ENCODE peak calls at places on chromosomes 12 and 14, in four cellular contexts. M, N, S and F are unnamed samples. For H3K4me1, the result is how much of the 10 kb centered on the place peaks cover.

GRCh38 chr12:31234955-31235867 is 90.7 kb downstream of the SINHCAF start:
- DNase-seq in S (peak), M (peak), N (peak), F (peak)

GRCh38 chr12:124916370-124917134 is 2.1 kb upstream of the UBC start:
- DNase-seq in M (peak), S (peak), N (peak), F (peak)

GRCh38 chr14:67187826-67188225 is 1.4 kb upstream of the GARIN2 start:
- DNase-seq in M (peak), N (no peak), S (peak), F (peak)

GRCh38 chr12:50325890-50326391 is 42.6 kb upstream of the LIMA1 start:
- DNase-seq in M (peak), S (no peak), N (no peak), F (no peak)

GRCh38 chr12:13573698-13574321 is 377.3 kb downstream of the EMP1 start:
- DNase-seq in M (peak), N (no peak), S (peak), F (no peak)

GRCh38 chr14:37587438-37587837 is 7.6 kb downstream of the FOXA1 start:
- DNase-seq in M (no peak), N (no peak), S (no peak), F (no peak)

GRCh38 chr14:26323781-26324363 is 274.0 kb downstream of the NOVA1 start:
- DNase-seq in M (no peak), S (no peak), N (no peak), F (no peak)

GRCh38 chr12:3333583-3333982 is 157.4 kb upstream of the PRMT8 start:
- DNase-seq in N (no peak), M (peak), S (no peak), F (no peak)

GRCh38 chr12:26338574-26339572 is 143.5 kb downstream of the SSPN start:
- DNase-seq in M (no peak), N (no peak), S (peak), F (no peak)

GRCh38 chr14:80940146-80940545 is 1.4 kb downstream of the CEP128 start:
- DNase-seq in M (no peak), N (no peak), S (no peak), F (no peak)

GRCh38 chr12:130932061-130932650 is 21.6 kb upstream of the ADGRD1 start:
- DNase-seq in M (no peak), S (no peak), N (no peak), F (no peak)
- H3K27ac ChIP-seq in M (no peak), S (no peak), N (no peak), F (no peak)

GRCh38 chr12:92036061-92036620 is 109.5 kb downstream of the BTG1 start:
- DNase-seq in S (no peak), M (no peak), N (no peak), F (no peak)

GRCh38 chr12:92038476-92038875 is 107.2 kb downstream of the BTG1 start:
- DNase-seq in N (no peak), M (no peak), S (no peak), F (no peak)

GRCh38 chr12:92041742-92042141 is 103.9 kb downstream of the BTG1 start:
- DNase-seq in M (no peak), N (no peak), S (peak), F (no peak)

GRCh38 chr12:92036771-92037453 is 108.7 kb downstream of the BTG1 start:
- DNase-seq in M (no peak), N (no peak), S (peak), F (no peak)

DNA sequence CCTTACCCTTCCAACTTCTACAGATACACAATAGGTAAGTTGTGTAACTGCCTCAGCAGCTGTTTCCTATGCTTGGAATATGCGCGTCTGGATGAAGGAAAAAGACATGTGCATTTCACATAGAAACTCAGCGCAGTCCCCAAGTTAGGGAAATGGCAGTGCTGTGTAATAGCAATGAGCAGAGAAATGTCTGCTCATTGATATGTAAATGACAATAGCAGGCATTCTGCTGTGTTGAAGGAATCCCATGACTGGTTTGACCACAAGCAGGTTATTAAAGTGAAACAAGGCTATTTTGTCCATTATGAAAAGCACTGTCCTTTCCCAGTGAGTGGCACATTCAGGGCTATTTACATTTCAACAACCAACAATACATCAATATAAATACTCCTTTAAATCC is 106.6 kb downstream of the BTG1 start:
- DNase-seq in N (no peak), M (no peak), S (no peak), F (no peak)
- H3K4me1 ChIP-seq in N (under half), M (under half), S (under half), F (under half)

GRCh38 chr14:85963486-85963885 is 433.5 kb downstream of the FLRT2 start:
- DNase-seq in S (no peak), M (no peak), N (no peak), F (no peak)
- TF ChIP-seq CTCF in S (no peak), M (no peak), N (no peak), F (no peak)

DNA sequence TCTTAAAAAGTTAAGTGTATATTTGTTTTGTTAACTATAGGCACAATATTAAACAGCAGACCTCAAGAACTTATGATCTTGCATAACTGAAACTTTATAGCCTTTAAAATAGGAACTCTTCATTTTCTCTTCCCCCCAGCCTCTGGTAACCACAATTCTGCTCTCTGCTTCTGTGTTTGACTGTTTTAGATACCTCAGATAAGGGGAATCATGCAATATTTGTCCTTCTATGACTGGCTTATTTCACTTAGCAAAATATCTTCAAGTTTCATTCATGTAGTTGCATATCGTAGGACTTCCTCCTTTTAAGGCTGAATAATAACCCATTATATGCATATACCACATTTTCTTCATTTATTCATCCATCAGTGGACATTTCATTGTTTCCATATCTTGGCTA is 131.3 kb downstream of the PTPRO start:
- DNase-seq in S (no peak), M (no peak), N (no peak), F (no peak)
- H3K27ac ChIP-seq in S (no peak), M (no peak), N (no peak), F (no peak)

GRCh38 chr14:68527329-68527851 is 265.5 kb downstream of the ZFP36L1 start:
- DNase-seq in N (no peak), S (no peak), M (peak), F (no peak)

GRCh38 chr14:68523994-68524725 is 268.7 kb downstream of the ZFP36L1 start:
- DNase-seq in S (no peak), M (no peak), N (no peak), F (no peak)

GRCh38 chr14:68523326-68523610 is 269.6 kb downstream of the ZFP36L1 start:
- DNase-seq in N (no peak), S (no peak), M (no peak), F (no peak)

GRCh38 chr14:68526420-68527105 is 266.3 kb downstream of the ZFP36L1 start:
- DNase-seq in M (peak), N (no peak), S (no peak), F (peak)

GRCh38 chr14:68525516-68525915 is 267.4 kb downstream of the ZFP36L1 start:
- DNase-seq in N (no peak), M (no peak), S (no peak), F (no peak)
- H3K4me1 ChIP-seq in N (under half), M (under half), S (under half), F (half or more)

DNA sequence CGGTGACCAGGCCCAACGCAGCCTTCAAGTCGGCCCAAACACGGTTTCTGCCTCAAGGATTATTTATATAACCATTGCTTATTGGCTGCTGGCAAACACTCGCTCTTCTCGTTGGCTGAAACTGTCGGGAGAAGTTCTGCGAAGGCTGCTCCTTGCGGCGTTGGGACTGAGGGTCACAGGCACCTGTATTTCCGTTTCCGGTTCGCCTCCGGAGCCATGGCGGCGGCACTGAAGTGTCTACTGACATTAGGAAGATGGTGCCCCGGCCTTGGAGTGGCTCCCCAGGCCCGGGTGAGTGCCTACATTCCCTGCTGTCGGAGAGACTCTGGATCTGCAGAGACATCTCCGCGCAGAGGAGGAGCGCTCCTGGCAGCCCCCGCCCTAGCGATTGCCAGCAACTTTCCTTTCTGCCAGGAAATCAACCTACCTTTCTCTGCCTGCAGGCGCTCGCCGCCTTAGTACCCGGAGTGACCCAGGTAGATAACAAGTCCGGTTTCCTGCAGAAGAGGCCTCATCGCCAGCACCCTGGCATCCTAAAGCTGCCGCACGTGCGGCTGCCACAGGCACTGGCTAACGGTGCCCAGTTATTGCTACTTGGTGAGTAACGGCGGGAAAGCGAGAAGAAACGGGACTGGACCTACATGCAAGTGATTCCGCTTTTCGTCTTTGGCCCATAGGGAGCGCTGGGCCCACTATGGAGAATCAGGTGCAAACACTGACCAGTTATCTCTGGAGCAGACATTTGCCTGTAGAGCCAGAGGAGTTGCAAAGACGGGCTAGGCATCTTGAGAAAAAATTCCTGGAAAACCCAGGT is at the start of gene METTL17:
- DNase-seq in S (peak), M (peak), N (peak), F (peak)
- TF ChIP-seq CTCF in S (peak), M (no peak), N (peak), F (peak)

GRCh38 chr12:93061414-93062099 is 132.5 kb upstream of the EEA1 start:
- DNase-seq in M (no peak), N (no peak), S (no peak), F (peak)
- H3K27ac ChIP-seq in M (no peak), N (no peak), S (no peak), F (no peak)

DNA sequence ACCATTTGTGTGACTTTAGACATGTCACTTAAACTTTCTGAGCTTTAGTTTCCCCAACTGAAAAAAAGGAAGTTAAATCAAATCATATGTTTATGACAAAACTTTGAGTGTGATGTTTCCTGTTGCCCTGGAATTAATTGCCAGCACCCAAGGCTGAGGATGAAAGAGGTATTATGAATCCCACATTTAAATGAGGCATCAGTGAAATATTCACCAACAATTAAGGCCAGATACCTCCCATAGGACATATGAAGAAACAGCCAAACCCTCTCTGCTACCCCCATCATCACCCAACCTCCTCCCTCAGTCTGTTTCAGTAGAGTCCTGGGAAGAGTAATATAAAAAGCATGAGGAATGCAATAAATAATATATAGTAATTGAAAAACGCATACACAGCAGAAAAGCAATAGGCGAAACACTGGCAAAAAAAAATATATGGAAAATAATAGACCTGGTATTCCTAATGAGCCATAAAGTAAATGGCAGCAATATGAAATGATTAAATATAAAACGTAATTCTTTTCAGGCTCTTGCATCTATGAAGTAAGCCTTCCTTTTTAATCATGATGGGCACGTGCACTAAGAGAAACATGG is 182.1 kb upstream of the DCN start:
- DNase-seq in S (no peak), N (no peak), M (no peak), F (no peak)
- H3K4me1 ChIP-seq in S (under half), N (under half), M (under half), F (under half)

DNA sequence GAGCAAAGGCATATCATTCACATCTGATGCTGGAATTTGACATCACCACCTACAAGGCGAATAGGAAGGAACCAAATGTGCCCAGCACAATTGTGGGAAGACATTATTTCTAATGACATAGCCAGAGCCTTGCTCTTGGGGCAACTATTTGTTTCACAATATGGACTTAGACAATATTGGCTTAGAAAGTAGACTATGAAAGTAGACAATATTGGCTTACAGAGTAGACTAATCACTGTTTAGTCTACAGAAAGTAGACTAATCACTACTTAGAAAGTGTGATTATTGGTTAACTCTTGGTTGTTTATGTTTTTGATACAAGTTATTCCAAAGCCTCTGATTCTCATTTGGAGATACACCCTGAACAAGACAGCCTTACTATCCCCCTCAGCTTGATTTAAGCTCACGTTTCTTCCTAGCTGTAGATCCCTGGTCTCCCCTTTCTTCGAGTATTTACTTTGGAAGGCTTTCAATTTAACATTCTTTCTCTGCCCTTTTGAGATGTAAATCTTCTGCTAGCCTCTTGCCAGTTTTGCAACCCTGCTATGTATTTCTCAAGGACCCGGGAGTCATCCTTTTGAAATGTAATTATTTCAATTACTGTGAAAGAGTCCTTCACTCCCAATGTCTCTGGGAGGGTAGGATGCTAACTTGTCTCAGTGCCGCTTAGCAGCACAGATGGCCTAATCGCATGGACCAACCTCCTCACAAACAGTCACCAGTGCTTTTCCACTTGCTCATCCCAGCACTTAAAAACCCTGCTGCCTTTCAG is 843.2 kb downstream of the GALC start:
- DNase-seq in S (peak), M (no peak), N (no peak), F (no peak)
- TF ChIP-seq CTCF in S (no peak), M (no peak), N (no peak), F (no peak)

DNA sequence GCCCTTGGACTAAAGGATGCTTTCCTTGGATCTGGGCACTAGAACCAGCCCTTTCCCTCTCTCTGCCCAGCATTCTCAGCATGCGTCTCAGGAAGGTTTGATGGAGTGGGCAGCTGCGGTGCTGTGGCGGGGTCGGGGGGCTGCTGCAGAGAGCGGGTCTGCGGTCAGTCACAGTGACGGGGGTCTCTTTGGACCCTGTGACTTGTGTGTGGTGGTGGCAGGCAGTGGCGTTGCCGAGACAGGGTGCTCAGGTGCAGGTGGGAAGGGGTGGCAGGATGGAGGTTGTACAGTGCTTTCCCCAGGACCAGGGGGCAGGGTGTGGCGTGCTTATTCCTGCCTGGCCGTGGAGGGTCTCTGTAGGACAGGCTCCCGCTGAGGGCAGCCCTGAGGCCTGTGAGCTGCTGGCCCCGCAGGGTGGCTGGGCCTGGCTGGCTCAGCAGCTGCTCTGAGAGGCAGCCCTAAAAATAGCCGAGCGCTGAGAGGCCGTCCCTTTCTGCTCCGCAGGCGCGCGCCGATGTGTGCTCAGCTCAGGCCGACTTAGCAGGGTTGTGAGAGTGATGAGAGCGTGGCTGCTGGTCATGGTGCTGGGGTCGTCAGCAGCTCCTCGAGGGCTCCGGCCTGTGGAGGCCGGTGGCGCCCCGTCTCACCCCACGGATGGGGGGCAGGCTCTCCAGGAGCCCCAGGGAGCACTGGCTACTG is 9.7 kb downstream of the PACS2 start:
- DNase-seq in S (no peak), M (no peak), N (peak), F (no peak)
- H3K27ac ChIP-seq in S (no peak), M (no peak), N (peak), F (no peak)